ENCODE peak calls at places on chromosomes 13 and 19, in nine cellular contexts. I, T, J, B, N, E, D, K and C are unnamed samples.

GRCh38 chr13:35978607-35979316 is 152.4 kb downstream of the DCLK1 start:
- DNase-seq in I (peak; percentile 66), T (no peak), J (peak; percentile 44), B (peak; percentile 6), N (no peak), E (no peak), D (peak; percentile 46), K (peak; percentile 64), C (no peak)

GRCh38 chr13:40064723-40065122 is 409.3 kb downstream of the COG6 start:
- DNase-seq in I (peak; percentile 35), T (no peak), J (no peak), B (no peak), N (no peak), E (no peak), D (no peak), K (peak; percentile 98), C (no peak)

GRCh38 chr19:32875428-32875827 is 5.9 kb upstream of the SLC7A9 start:
- DNase-seq in I (no peak), T (no peak), J (no peak), B (no peak), N (no peak), E (no peak), D (no peak), K (no peak), C (no peak)

GRCh38 chr13:22517544-22517943 is 663.2 kb upstream of the SGCG start:
- DNase-seq in I (no peak), T (no peak), J (peak; percentile 32), B (no peak), N (no peak), E (no peak), D (peak; percentile 32), K (no peak), C (no peak)

GRCh38 chr13:74647991-74648390 is 513.8 kb upstream of the KLF12 start:
- DNase-seq in I (no peak), T (no peak), J (no peak), B (no peak), N (no peak), E (no peak), D (no peak), K (no peak), C (no peak)

GRCh38 chr19:16180611-16181010 is 4.6 kb upstream of the FAM32A start:
- DNase-seq in I (no peak), T (no peak), J (no peak), B (no peak), N (no peak), E (no peak), D (no peak), K (peak; percentile 66), C (no peak)

GRCh38 chr13:39688278-39688677 is 32.8 kb downstream of the COG6 start:
- DNase-seq in I (no peak), T (no peak), J (no peak), B (no peak), N (no peak), E (no peak), D (no peak), K (no peak), C (no peak)

GRCh38 chr13:110780410-110780809 is 66.9 kb downstream of the ING1 start:
- DNase-seq in I (no peak), T (no peak), J (no peak), B (no peak), N (no peak), E (no peak), D (no peak), K (no peak), C (no peak)

GRCh38 chr13:77093735-77094134 is 66.8 kb upstream of the FBXL3 start:
- DNase-seq in I (no peak), T (no peak), J (no peak), B (no peak), N (no peak), E (no peak), D (no peak), K (no peak), C (no peak)

GRCh38 chr13:40445557-40445990 is 220.9 kb downstream of the FOXO1 start:
- DNase-seq in I (no peak), T (no peak), J (no peak), B (peak; percentile 30), N (no peak), E (peak; percentile 98), D (no peak), K (no peak), C (peak; percentile 71)

GRCh38 chr13:79679334-79679733 is 198.4 kb downstream of the NDFIP2 start:
- DNase-seq in I (peak; percentile 40), T (no peak), J (peak; percentile 65), B (peak; percentile 9), N (peak; percentile 66), E (peak; percentile 41), D (peak; percentile 76), K (peak; percentile 43), C (peak; percentile 72)

GRCh38 chr19:4115050-4115817 is 8.7 kb downstream of the MAP2K2 start:
- DNase-seq in I (no peak), T (peak; percentile 24), J (peak; percentile 88), B (peak; percentile 41), N (no peak), E (no peak), D (no peak), K (no peak), C (no peak)

GRCh38 chr13:23966691-23967615 is 69.7 kb upstream of the C1QTNF9B start:
- DNase-seq in I (no peak), T (no peak), J (no peak), B (no peak), N (no peak), E (no peak), D (no peak), K (no peak), C (no peak)

GRCh38 chr19:18776736-18777135 is 14.4 kb downstream of the COMP start:
- DNase-seq in I (no peak), T (no peak), J (no peak), B (no peak), N (no peak), E (no peak), D (no peak), K (no peak), C (no peak)

GRCh38 chr13:87677334-87678234 is 6.4 kb downstream of the SLITRK5 start:
- DNase-seq in I (no peak), T (no peak), J (peak; percentile 25), B (no peak), N (no peak), E (no peak), D (no peak), K (no peak), C (no peak)

GRCh38 chr19:4455742-4456565 is 1.6 kb downstream of the UBXN6 start:
- DNase-seq in I (peak; percentile 60), T (no peak), J (no peak), B (no peak), N (peak; percentile 50), E (peak; percentile 77), D (no peak), K (peak; percentile 51), C (no peak)

GRCh38 chr19:57746580-57747471 is at the start of gene ZNF776:
- DNase-seq in I (peak; percentile 84), T (peak; percentile 65), J (peak; percentile 92), B (peak; percentile 74), N (peak; percentile 55), E (peak; percentile 70), D (peak; percentile 88), K (peak; percentile 91), C (peak; percentile 69)

GRCh38 chr13:58376775-58377174 is 745.2 kb downstream of the PCDH17 start:
- DNase-seq in I (no peak), T (no peak), J (no peak), B (no peak), N (no peak), E (no peak), D (no peak), K (no peak), C (no peak)